ENCODE peak calls at places on chromosome 1, in four cellular contexts. L is A549, D is IMR-90, C is body of pancreas. R is an unnamed sample.

GRCh38 chr1:206143537-206144155 is 26.5 kb upstream of the AVPR1B start:
- DNase-seq in C (no peak), L (no peak), D (no peak), R (no peak)

GRCh38 chr1:197868751-197869501 is 33.5 kb upstream of the C1orf53 start:
- DNase-seq in L (peak), D (peak), C (peak), R (no peak)

GRCh38 chr1:194833111-194833510 is 1646.7 kb upstream of the B3GALT2 start:
- DNase-seq in D (no peak), L (no peak), C (no peak), R (no peak)

GRCh38 chr1:43525995-43526394 is 4.7 kb upstream of the PTPRF start:
- DNase-seq in D (peak), C (no peak), L (peak), R (no peak)

GRCh38 chr1:1349256-1350012 is at the start of gene DVL1:
- DNase-seq in C (peak), L (peak), D (peak), R (no peak)

GRCh38 chr1:201062511-201063189 is 39.1 kb upstream of the KIF21B start:
- DNase-seq in D (no peak), L (no peak), C (no peak), R (no peak)

GRCh38 chr1:241849345-241849695 is 1.3 kb downstream of the EXO1 start:
- DNase-seq in L (no peak), D (no peak), C (no peak), R (no peak)

GRCh38 chr1:237677979-237678378 is 212.7 kb downstream of the ZP4 start:
- DNase-seq in C (no peak), L (peak), D (peak), R (no peak)

GRCh38 chr1:91529856-91530255 is 29.2 kb downstream of the CDC7 start:
- DNase-seq in C (no peak), D (peak), L (peak), R (peak)

DNA sequence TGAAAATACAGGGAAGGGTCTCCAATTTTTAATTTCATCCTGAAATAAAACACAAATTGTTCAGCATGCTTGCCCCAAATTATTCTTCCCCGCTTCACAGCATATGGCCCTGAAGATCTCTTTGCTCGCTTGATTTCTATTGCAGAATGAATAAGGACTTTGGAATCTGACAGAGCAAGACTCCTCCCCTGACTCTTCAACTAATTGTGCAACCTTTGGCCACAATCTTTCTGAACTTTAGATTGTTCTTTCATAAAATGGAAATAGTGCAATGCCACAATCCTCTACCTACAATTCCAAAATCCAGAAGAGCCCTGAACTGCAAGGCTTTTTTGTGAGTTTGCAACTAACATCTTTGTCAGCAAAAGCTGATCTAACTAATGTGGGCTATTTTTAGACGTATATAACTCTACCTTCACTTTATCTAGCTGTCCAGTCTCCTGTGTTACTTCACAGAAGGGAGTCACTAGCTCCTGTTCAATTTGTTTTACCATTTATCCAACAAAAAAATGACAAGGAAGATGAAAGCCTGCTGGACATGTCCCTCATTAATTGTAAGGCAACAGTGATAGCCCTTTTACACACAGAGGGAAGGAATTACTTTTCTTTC is 13.4 kb downstream of the RNASEL start:
- DNase-seq in D (peak), L (no peak), C (no peak), R (no peak)
- H3K4me3 ChIP-seq in D (no peak), L (no peak), C (no peak), R (no peak)

GRCh38 chr1:161198877-161199431 is at the start of gene ADAMTS4:
- DNase-seq in L (no peak), D (peak), C (peak), R (peak)

GRCh38 chr1:161199506-161200119 is 759 bp upstream of the ADAMTS4 start:
- DNase-seq in D (no peak), C (no peak), L (no peak), R (peak)

GRCh38 chr1:161200421-161200991 is 1.7 kb upstream of the ADAMTS4 start:
- DNase-seq in L (no peak), D (no peak), C (no peak), R (peak)

GRCh38 chr1:161200992-161201827 is 957 bp upstream of the NDUFS2 start:
- DNase-seq in D (peak), C (peak), L (no peak), R (peak)

DNA sequence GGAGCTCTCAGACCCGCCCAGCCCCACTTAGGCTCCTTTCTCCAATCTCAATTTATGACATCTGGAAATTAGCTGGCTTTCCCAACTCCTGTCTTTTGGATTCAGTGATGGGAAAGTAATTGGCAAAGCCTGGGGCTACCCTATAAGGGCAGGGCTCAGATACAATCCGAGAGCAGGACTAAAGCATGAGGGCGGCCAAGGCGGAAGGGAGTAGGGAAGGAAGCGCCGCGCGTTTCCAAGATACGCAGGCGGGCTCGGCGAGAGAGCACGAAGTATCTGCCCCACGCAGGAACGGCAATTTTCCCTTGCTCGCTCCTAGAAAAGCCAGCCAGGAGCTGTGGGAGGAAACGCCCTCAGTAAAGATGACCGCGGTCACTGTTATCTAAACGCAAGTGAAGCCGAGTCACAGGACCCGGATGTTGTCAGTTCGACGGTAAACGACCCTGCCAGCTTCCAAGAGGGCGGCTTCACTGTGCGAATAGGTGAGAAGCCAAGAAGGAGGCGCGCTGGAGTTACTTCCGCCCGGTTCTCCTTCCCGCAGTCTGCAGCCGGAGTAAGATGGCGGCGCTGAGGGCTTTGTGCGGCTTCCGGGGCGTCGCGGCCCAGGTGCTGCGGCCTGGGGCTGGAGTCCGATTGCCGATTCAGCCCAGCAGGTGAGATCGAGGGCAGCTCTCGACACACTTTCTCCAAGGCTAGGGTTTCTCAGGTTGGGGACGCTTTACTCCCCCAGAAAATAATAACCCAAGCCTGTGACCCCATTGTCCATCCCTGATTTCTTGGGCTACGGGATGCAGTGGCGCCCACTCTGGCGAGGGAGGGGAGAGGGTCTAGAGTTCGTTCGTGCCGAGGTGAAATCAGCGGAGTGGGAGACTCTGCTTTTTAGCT is at the start of gene NDUFS2:
- DNase-seq in L (peak), C (peak), D (peak), R (peak)
- TF ChIP-seq POLR2A in L (peak), C (peak), D (peak), R (peak)

DNA sequence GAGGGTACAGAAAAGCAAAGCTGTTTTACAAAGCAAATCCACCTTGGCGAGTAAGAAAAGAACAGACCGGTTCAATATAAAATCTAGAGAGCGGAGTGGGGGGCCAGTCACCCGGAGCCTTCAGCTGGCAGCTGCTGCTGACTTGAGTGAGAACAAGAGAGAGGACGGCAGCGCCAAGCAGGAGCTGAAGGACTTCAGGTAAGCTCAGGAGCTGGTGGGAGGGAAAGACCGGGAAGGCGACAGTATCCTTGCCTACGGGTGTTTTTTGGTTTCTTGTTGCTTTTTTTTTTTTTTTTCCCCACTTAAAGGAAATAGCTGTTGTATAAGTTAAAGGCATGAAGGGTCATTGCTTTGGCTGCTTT is 82.6 kb downstream of the PRDM2 start:
- DNase-seq in D (no peak), C (no peak), L (no peak), R (no peak)
- H3K4me3 ChIP-seq in D (no peak), C (no peak), L (no peak), R (no peak)

GRCh38 chr1:29854700-29855276 is 618.5 kb downstream of the PTPRU start:
- DNase-seq in C (no peak), D (no peak), L (no peak), R (no peak)
- TF ChIP-seq POLR2A in C (no peak), D (no peak), L (no peak), R (no peak)

GRCh38 chr1:234771642-234772344 is 161.8 kb upstream of the IRF2BP2 start:
- DNase-seq in L (no peak), C (no peak), D (no peak), R (peak)

GRCh38 chr1:234770031-234770795 is 160.2 kb upstream of the IRF2BP2 start:
- DNase-seq in L (no peak), D (no peak), C (no peak), R (no peak)

GRCh38 chr1:234773936-234774677 is 164.1 kb upstream of the IRF2BP2 start:
- DNase-seq in C (no peak), L (no peak), D (no peak), R (peak)

GRCh38 chr1:234770924-234771540 is 161.1 kb upstream of the IRF2BP2 start:
- DNase-seq in C (no peak), L (no peak), D (no peak), R (no peak)

GRCh38 chr1:234772345-234773147 is 162.6 kb upstream of the IRF2BP2 start:
- DNase-seq in D (peak), L (peak), C (peak), R (peak)
- H3K4me3 ChIP-seq in D (no peak), L (no peak), C (no peak), R (no peak)

GRCh38 chr1:48236716-48237470 is 14.4 kb downstream of the SLC5A9 start:
- DNase-seq in D (peak), C (no peak), L (peak), R (no peak)
- TF ChIP-seq POLR2A in D (no peak), C (no peak), L (no peak), R (no peak)

DNA sequence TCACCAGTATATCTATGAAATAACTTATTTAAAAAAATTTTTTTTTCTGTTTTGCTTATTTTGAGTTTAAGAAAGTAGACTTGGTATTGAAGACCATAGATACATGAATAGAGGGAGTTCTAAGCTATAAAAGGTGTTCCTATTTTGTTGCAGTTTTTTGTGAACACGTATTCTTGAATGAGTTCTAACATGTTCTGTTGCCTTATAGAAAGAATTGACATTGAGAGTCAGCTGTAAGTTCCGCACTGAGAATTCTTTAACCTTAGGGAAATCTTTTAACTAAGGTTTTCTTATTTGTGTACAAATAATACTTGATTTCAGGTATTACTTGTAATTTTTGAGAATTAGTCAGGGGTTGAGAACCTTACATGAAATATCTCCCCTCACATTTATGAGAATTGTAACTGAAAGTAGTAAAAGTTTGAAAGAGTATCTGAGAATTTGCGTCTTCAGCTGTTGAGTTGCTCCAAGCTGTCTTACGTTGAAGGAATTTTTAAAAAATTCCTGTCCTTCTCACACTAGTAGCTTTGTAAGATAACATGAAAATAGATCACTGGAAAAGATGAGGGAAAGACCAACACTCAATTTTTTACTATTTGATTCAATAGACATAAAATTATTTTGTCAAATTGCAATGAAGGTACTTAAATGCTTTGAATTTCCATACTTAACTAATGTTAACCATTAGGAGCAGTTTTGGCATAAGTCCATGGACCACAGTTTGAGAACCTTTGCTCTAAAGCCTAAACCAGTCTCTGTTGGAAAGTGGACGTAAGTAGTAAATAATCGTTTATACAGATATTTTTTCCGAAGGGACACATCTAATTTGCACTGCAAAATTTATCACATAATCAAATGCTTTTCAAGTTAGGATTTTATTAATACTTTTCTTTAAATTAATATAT is 3.8 kb downstream of the DR1 start:
- DNase-seq in C (no peak), L (no peak), D (no peak), R (no peak)
- H3K4me3 ChIP-seq in C (no peak), L (peak), D (peak), R (no peak)

R was measured in lower leg skin.